ENCODE peak calls at places on chromosomes 4 and X, in nine cellular contexts. B, Z, Q, K, Y, O, A, V and F are unnamed samples.

GRCh38 chrX:76109654-76110053 is 63.2 kb upstream of the PBDC1 start:
- DNase-seq in Z (no peak), B (no peak), Y (no peak), O (no peak), K (peak; percentile 45), A (no peak), Q (no peak), V (no peak), F (no peak)

GRCh38 chr4:106628616-106629606 is 260.3 kb upstream of the GIMD1 start:
- DNase-seq in A (no peak), B (no peak), O (no peak), V (no peak), Q (no peak), Z (no peak), K (no peak), Y (no peak), F (no peak)

GRCh38 chr4:3336389-3337356 is 43.9 kb downstream of the RGS12 start:
- DNase-seq in O (no peak), Y (no peak), A (no peak), Z (no peak), Q (no peak), B (no peak), K (no peak), V (no peak), F (no peak)

GRCh38 chr4:101039367-101039766 is 308.0 kb downstream of the PPP3CA start:
- DNase-seq in Q (no peak), O (no peak), K (no peak), B (no peak), Y (no peak), Z (no peak), V (no peak), A (peak; percentile 41), F (no peak)

GRCh38 chrX:128816919-128817318 is 706.4 kb downstream of the SMARCA1 start:
- DNase-seq in K (peak; percentile 51), O (no peak), V (no peak), Q (no peak), A (no peak), Z (no peak), B (no peak), Y (no peak), F (no peak)

GRCh38 chrX:65745992-65746391 is 78.5 kb downstream of the MSN start:
- DNase-seq in V (no peak), A (no peak), O (no peak), Z (no peak), K (peak; percentile 18), Y (no peak), Q (no peak), B (no peak), F (no peak)

GRCh38 chrX:2723316-2723879 is 28.4 kb upstream of the XG start:
- DNase-seq in O (peak; percentile 55), Z (no peak), K (no peak), V (no peak), Y (no peak), A (no peak), B (no peak), Q (no peak), F (no peak)

GRCh38 chrX:81890476-81890875 is 688.6 kb downstream of the SH3BGRL start:
- DNase-seq in A (no peak), B (no peak), O (no peak), Q (no peak), Z (no peak), K (no peak), V (no peak), Y (no peak), F (no peak)

GRCh38 chrX:133670394-133670793 is 255.1 kb upstream of the GPC4 start:
- DNase-seq in Q (no peak), B (no peak), Z (no peak), A (no peak), V (peak; percentile 37), K (peak; percentile 44), Y (peak; percentile 2), O (no peak), F (no peak)

GRCh38 chrX:3231766-3232165 is 114.7 kb downstream of the MXRA5 start:
- DNase-seq in B (no peak), O (no peak), Z (no peak), Y (no peak), A (no peak), V (no peak), Q (no peak), K (no peak), F (no peak)

GRCh38 chrX:2423899-2424298 is 76.9 kb downstream of the DHRSX start:
- DNase-seq in B (no peak), Z (no peak), V (no peak), Y (no peak), K (no peak), Q (no peak), O (no peak), A (no peak), F (no peak)

GRCh38 chr4:87865960-87866598 is 33.3 kb downstream of the MEPE start:
- DNase-seq in Q (no peak), V (no peak), B (no peak), A (no peak), Z (no peak), O (no peak), Y (no peak), K (peak; percentile 99), F (no peak)

GRCh38 chr4:158316264-158316663 is 106.0 kb downstream of the TMEM144 start:
- DNase-seq in B (no peak), Q (no peak), K (no peak), Y (no peak), O (no peak), Z (no peak), A (no peak), V (no peak), F (no peak)

GRCh38 chr4:11608992-11609391 is 180.3 kb upstream of the HS3ST1 start:
- DNase-seq in Y (no peak), B (no peak), Z (no peak), A (no peak), V (no peak), K (no peak), Q (no peak), O (no peak), F (no peak)

GRCh38 chr4:16617416-16617815 is 281.0 kb downstream of the LDB2 start:
- DNase-seq in Z (no peak), Y (no peak), O (no peak), K (no peak), V (no peak), Q (peak; percentile 51), B (no peak), A (no peak), F (no peak)

DNA sequence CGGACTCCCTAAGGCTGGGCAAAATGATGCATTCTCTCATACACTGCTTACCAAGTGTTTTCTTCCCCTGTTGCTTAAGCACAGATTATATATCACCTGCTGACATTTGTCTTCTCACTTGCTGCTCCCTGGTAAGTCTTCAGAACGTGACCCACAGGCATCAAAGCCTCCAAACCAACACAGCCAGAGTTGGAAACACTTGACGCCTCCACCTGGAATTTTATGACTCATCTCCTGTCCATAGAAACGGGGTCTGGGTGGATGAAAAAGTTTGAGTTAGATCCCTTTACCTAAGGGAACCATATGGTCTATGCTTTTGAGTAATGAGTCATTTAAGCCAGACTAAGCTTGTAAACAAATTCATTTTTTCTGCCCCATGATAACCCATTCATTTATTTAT is 251.6 kb downstream of the USP46 start:
- DNase-seq in Z (no peak), V (peak; percentile 42), B (no peak), Y (no peak), Q (no peak), O (no peak), K (peak; percentile 82), A (no peak), F (no peak)
- H3K27ac ChIP-seq in Z (no peak overlapping the region), V (no peak overlapping the region), B (no peak overlapping the region), Y (no peak overlapping the region), Q (no peak overlapping the region), O (no peak overlapping the region), K (no peak overlapping the region), A (no peak overlapping the region), F (no peak overlapping the region)

GRCh38 chr4:107994894-107995293 is 5.2 kb downstream of the HADH start:
- DNase-seq in K (no peak), Y (no peak), O (no peak), B (no peak), Z (no peak), A (no peak), Q (no peak), V (no peak), F (no peak)

GRCh38 chr4:107997794-107998193 is 8.1 kb downstream of the HADH start:
- DNase-seq in O (no peak), Z (no peak), V (no peak), Y (no peak), A (no peak), B (no peak), K (no peak), Q (no peak), F (no peak)

GRCh38 chr4:107991945-107992625 is 2.4 kb downstream of the HADH start:
- DNase-seq in Y (no peak), K (no peak), Q (no peak), A (no peak), V (no peak), O (no peak), B (no peak), Z (no peak), F (no peak)

GRCh38 chr4:107997001-107997788 is 7.5 kb downstream of the HADH start:
- DNase-seq in Y (peak; percentile 29), K (no peak), O (peak; percentile 58), Z (no peak), B (no peak), A (no peak), Q (no peak), V (no peak), F (no peak)

DNA sequence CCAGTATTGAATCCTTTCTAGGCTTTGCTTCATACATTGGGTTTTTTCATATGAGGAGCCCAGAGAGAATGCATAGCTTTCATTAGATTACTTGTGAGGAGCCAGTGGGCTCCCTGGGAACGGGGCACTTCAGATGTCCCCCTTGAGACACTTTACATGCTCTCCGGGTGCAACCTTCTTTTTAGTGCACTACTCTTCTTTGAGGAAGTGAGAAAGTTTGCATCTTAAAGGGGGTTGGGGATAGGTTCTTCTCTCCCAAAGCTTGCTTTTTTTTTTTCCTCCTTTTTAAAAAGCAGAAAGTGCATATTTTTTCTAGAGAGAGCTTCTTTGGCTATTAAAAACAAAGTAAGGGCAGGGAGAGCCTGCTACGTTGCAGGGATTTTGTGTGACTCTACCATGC is 4.3 kb downstream of the HADH start:
- DNase-seq in O (no peak), Z (no peak), K (no peak), V (no peak), B (no peak), Y (no peak), A (no peak), Q (no peak), F (no peak)
- H3K27ac ChIP-seq in O (peak overlapping the region; percentile 96), Z (no peak overlapping the region), K (no peak overlapping the region), V (no peak overlapping the region), B (no peak overlapping the region), Y (no peak overlapping the region), A (no peak overlapping the region), Q (no peak overlapping the region), F (no peak overlapping the region)

GRCh38 chr4:113973349-113973748 is 6.1 kb downstream of the ARSJ start:
- DNase-seq in Y (no peak), K (no peak), A (no peak), O (no peak), V (no peak), Q (no peak), B (no peak), Z (no peak), F (no peak)
- H3K27ac ChIP-seq in Y (no peak overlapping the region), K (no peak overlapping the region), A (no peak overlapping the region), O (no peak overlapping the region), V (no peak overlapping the region), Q (no peak overlapping the region), B (no peak overlapping the region), Z (no peak overlapping the region), F (peak overlapping the region; percentile 72)

GRCh38 chr4:98148856-98149255 is 5.6 kb upstream of the STPG2 start:
- DNase-seq in Z (no peak), Q (no peak), K (no peak), O (no peak), Y (no peak), V (no peak), A (no peak), B (no peak), F (no peak)

GRCh38 chr4:98143001-98143899 is at the start of gene STPG2:
- DNase-seq in K (peak; percentile 96), A (peak; percentile 85), Y (peak; percentile 66), Q (peak; percentile 87), O (peak; percentile 96), V (peak; percentile 93), Z (peak; percentile 89), B (peak; percentile 97), F (peak; percentile 49)
- H3K27ac ChIP-seq in K (peak within 1 kb of the TSS; percentile 92), A (peak within 1 kb of the TSS; percentile 83), Y (no peak within 1 kb of the TSS), Q (peak within 1 kb of the TSS; percentile 80), O (peak within 1 kb of the TSS; percentile 65), V (peak within 1 kb of the TSS; percentile 78), Z (peak within 1 kb of the TSS; percentile 94), B (peak within 1 kb of the TSS; percentile 91), F (peak within 1 kb of the TSS; percentile 89)